ENCODE peak calls at places on chromosomes 6 and 20, in four cellular contexts. G is EH, K is RWPE1, M is NCI-H345. S is an unnamed sample.

GRCh38 chr20:3068986-3069900 is 2.2 kb upstream of the OXT start:
- DNase-seq in G (peak; percentile 39), K (no peak), M (peak; percentile 93), S (no peak)

GRCh38 chr6:163083141-163083540 is 331.4 kb upstream of the QKI start:
- DNase-seq in G (no peak), K (no peak), M (no peak), S (no peak)

GRCh38 chr20:48002517-48002970 is 217.3 kb upstream of the SULF2 start:
- DNase-seq in G (peak; percentile 29), K (no peak), M (no peak), S (peak; percentile 65)

GRCh38 chr20:62886709-62887058 is 25.1 kb upstream of the TCFL5 start:
- DNase-seq in G (no peak), K (no peak), M (peak; percentile 51), S (no peak)

GRCh38 chr20:35842361-35842760 is 70.5 kb downstream of the PHF20 start:
- DNase-seq in G (no peak), K (no peak), M (no peak), S (no peak)

GRCh38 chr20:57210054-57210910 is 56.2 kb downstream of the BMP7 start:
- DNase-seq in G (no peak), K (no peak), M (no peak), S (no peak)

GRCh38 chr6:39961178-39961577 is 26.9 kb upstream of the MOCS1 start:
- DNase-seq in G (peak; percentile 74), K (no peak), M (no peak), S (no peak)

GRCh38 chr6:52610745-52611355 is 34.0 kb upstream of the TRAM2 start:
- DNase-seq in G (peak; percentile 76), K (peak; percentile 36), M (no peak), S (no peak)

GRCh38 chr20:18263723-18264122 is 24.6 kb upstream of the ZNF133 start:
- DNase-seq in G (no peak), K (no peak), M (peak; percentile 12), S (no peak)

GRCh38 chr6:136323431-136324112 is 33.9 kb upstream of the BCLAF1 start:
- DNase-seq in G (no peak), K (no peak), M (no peak), S (no peak)

GRCh38 chr20:14986026-14986655 is 648.7 kb upstream of the FLRT3 start:
- DNase-seq in G (no peak), K (peak; percentile 24), M (peak; percentile 14), S (no peak)

GRCh38 chr6:81451787-81452186 is 300.7 kb downstream of the TENT5A start:
- DNase-seq in G (peak; percentile 95), K (peak; percentile 39), M (peak; percentile 69), S (no peak)

GRCh38 chr6:139970591-139970991 is 596.1 kb upstream of the CITED2 start:
- DNase-seq in G (peak; percentile 59), K (peak; percentile 1), M (no peak), S (peak; percentile 1)

GRCh38 chr20:48284837-48285236 is 499.6 kb upstream of the SULF2 start:
- DNase-seq in G (peak; percentile 66), K (peak; percentile 82), M (no peak), S (no peak)

GRCh38 chr6:41157323-41157722 is 3.2 kb upstream of the TREML1 start:
- DNase-seq in G (no peak), K (no peak), M (no peak), S (no peak)

GRCh38 chr20:7352165-7352564 is 584.7 kb downstream of the BMP2 start:
- DNase-seq in G (no peak), K (no peak), M (no peak), S (no peak)

GRCh38 chr6:75329703-75330102 is 45.1 kb upstream of the TMEM30A start:
- DNase-seq in G (no peak), K (no peak), M (no peak), S (no peak)

GRCh38 chr20:59123011-59123676 is 40.5 kb upstream of the ZNF831 start:
- DNase-seq in G (no peak), K (no peak), M (no peak), S (peak; percentile 94)

GRCh38 chr6:16316741-16317251 is 78.4 kb downstream of the GMPR start:
- DNase-seq in G (peak; percentile 83), K (peak; percentile 44), M (no peak), S (peak; percentile 27)

GRCh38 chr20:33163856-33164762 is 3.9 kb upstream of the BPIFA2 start:
- DNase-seq in G (no peak), K (no peak), M (no peak), S (no peak)

GRCh38 chr6:135085700-135086413 is 31.2 kb upstream of the HBS1L start:
- DNase-seq in G (no peak), K (no peak), M (no peak), S (no peak)

GRCh38 chr6:71602385-71602949 is 283.9 kb upstream of the RIMS1 start:
- DNase-seq in G (peak; percentile 36), K (peak; percentile 85), M (no peak), S (no peak)

GRCh38 chr6:4262506-4262905 is 127.1 kb upstream of the ECI2 start:
- DNase-seq in G (no peak), K (no peak), M (no peak), S (no peak)

GRCh38 chr6:139050770-139051313 is 22.3 kb downstream of the ABRACL start:
- DNase-seq in G (no peak), K (no peak), M (no peak), S (no peak)

GRCh38 chr6:147141690-147142308 is 62.4 kb upstream of the STXBP5 start:
- DNase-seq in G (peak; percentile 56), K (peak; percentile 15), M (peak; percentile 5), S (no peak)

GRCh38 chr6:105748737-105749161 is 337.4 kb upstream of the PRDM1 start:
- DNase-seq in G (peak; percentile 34), K (no peak), M (no peak), S (no peak)

GRCh38 chr6:16822529-16822928 is 61.3 kb upstream of the ATXN1 start:
- DNase-seq in G (no peak), K (peak; percentile 19), M (no peak), S (no peak)

GRCh38 chr20:16476032-16476431 is 97.2 kb downstream of the KIF16B start:
- DNase-seq in G (peak; percentile 64), K (peak; percentile 38), M (peak; percentile 40), S (peak; percentile 35)